ENCODE peak calls at places on chromosomes 11 and 22, in ten cellular contexts. K is right lobe of liver, S is HCEC 1CT, H is hepatocyte, C is ELF-1, G is EL, M is AG08396, Y is suprapubic skin, J is NCI-H1694 treated with DMSO at 0.1 percent for 48 hours, A is amniotic stem cell. L is an unnamed sample.

GRCh38 chr22:29883045-29883830 is at the start of gene MTMR3:
- DNase-seq in J (peak), S (peak), G (peak), C (peak), Y (peak), K (peak), H (peak), A (peak), M (peak), L (peak)

GRCh38 chr22:21641417-21641794 is 696 bp upstream of the SDF2L1 start:
- DNase-seq in A (peak), C (no peak), K (peak), H (peak), Y (no peak), J (no peak), G (peak), M (peak), S (peak), L (peak)

GRCh38 chr11:134479206-134479955 is 67.3 kb upstream of the B3GAT1 start:
- DNase-seq in G (no peak), C (no peak), J (peak), H (no peak), A (no peak), K (no peak), Y (no peak), S (no peak), M (no peak), L (no peak)

GRCh38 chr22:36409911-36410756 is 22.4 kb upstream of the MYH9 start:
- DNase-seq in C (peak), Y (peak), G (no peak), S (no peak), K (peak), H (peak), M (no peak), A (no peak), J (no peak), L (peak)

GRCh38 chr11:61693897-61694840 is 14.0 kb downstream of the DAGLA start:
- DNase-seq in K (no peak), J (peak), H (no peak), M (no peak), S (peak), C (no peak), A (no peak), G (peak), Y (no peak), L (no peak)

GRCh38 chr22:50191041-50191740 is 5.5 kb downstream of the TRABD start:
- DNase-seq in Y (no peak), J (peak), G (no peak), H (no peak), C (no peak), A (no peak), S (no peak), M (no peak), K (no peak), L (peak)

GRCh38 chr11:134488512-134488911 is 76.5 kb upstream of the B3GAT1 start:
- DNase-seq in H (no peak), Y (no peak), J (no peak), C (no peak), K (no peak), M (no peak), G (no peak), S (no peak), A (no peak), L (no peak)

GRCh38 chr22:43550024-43550620 is 138.3 kb downstream of the MPPED1 start:
- DNase-seq in Y (no peak), J (no peak), C (no peak), S (no peak), H (no peak), A (no peak), M (no peak), G (no peak), K (peak), L (no peak)

GRCh38 chr11:43830928-43831440 is 49.6 kb upstream of the ALKBH3 start:
- DNase-seq in A (peak), C (peak), H (peak), M (peak), S (peak), J (no peak), K (no peak), G (peak), Y (no peak), L (no peak)

GRCh38 chr22:48235744-48236143 is 1473.3 kb downstream of the TBC1D22A start:
- DNase-seq in S (no peak), C (no peak), G (no peak), H (no peak), K (no peak), Y (no peak), A (no peak), M (no peak), J (no peak), L (no peak)

GRCh38 chr11:111586305-111586915 is 15.8 kb upstream of the SIK2 start:
- DNase-seq in A (no peak), G (peak), J (no peak), Y (no peak), C (no peak), S (peak), K (no peak), H (peak), M (no peak), L (peak)

GRCh38 chr11:126102436-126102894 is 39.8 kb upstream of the CDON start:
- DNase-seq in H (peak), G (no peak), A (no peak), C (no peak), J (no peak), S (no peak), M (no peak), Y (no peak), K (no peak), L (peak)

GRCh38 chr22:47175761-47176359 is 413.4 kb downstream of the TBC1D22A start:
- DNase-seq in G (no peak), H (no peak), K (peak), A (no peak), M (no peak), C (no peak), S (no peak), J (no peak), Y (peak), L (no peak)

GRCh38 chr11:45025716-45026492 is 75.2 kb upstream of the TP53I11 start:
- DNase-seq in M (no peak), A (no peak), C (no peak), H (no peak), G (no peak), Y (no peak), S (no peak), J (peak), K (no peak), L (peak)

GRCh38 chr22:50160947-50161346 is 9.6 kb upstream of the PANX2 start:
- DNase-seq in H (no peak), J (no peak), G (no peak), C (no peak), K (no peak), A (no peak), S (no peak), Y (no peak), M (no peak), L (no peak)

GRCh38 chr22:46501701-46502100 is 35.7 kb downstream of the CELSR1 start:
- DNase-seq in K (no peak), H (no peak), Y (no peak), M (peak), C (no peak), A (peak), G (peak), J (no peak), S (peak), L (no peak)

GRCh38 chr11:128686745-128687177 is 7.1 kb upstream of the FLI1 start:
- DNase-seq in S (peak), C (peak), K (no peak), M (peak), H (peak), Y (no peak), J (no peak), A (no peak), G (peak), L (peak)

GRCh38 chr22:37086184-37086583 is 23.3 kb downstream of the TMPRSS6 start:
- DNase-seq in C (no peak), S (no peak), J (no peak), Y (no peak), H (no peak), M (no peak), G (no peak), A (no peak), K (no peak), L (no peak)

GRCh38 chr11:128334311-128335044 is 252.9 kb downstream of the ETS1 start:
- DNase-seq in H (peak), J (no peak), G (no peak), C (peak), A (no peak), Y (peak), S (no peak), K (peak), M (no peak), L (peak)

GRCh38 chr11:27392715-27393114 is 29.7 kb upstream of the CCDC34 start:
- DNase-seq in C (peak), Y (no peak), K (no peak), H (peak), G (peak), J (no peak), S (peak), M (peak), A (peak), L (peak)

GRCh38 chr22:47067331-47067890 is 305.0 kb downstream of the TBC1D22A start:
- DNase-seq in J (no peak), Y (peak), A (no peak), C (peak), K (peak), M (no peak), G (no peak), H (no peak), S (no peak), L (no peak)

GRCh38 chr22:48568736-48569330 is 1258.8 kb downstream of the BRD1 start:
- DNase-seq in J (no peak), C (no peak), M (no peak), H (no peak), S (no peak), K (no peak), Y (no peak), A (no peak), G (no peak), L (no peak)

GRCh38 chr11:113670149-113670829 is 35.8 kb downstream of the TMPRSS5 start:
- DNase-seq in G (no peak), J (no peak), H (no peak), K (no peak), Y (no peak), S (no peak), C (peak), A (no peak), M (no peak), L (no peak)

GRCh38 chr11:117815262-117815803 is 9.2 kb downstream of the FXYD2 start:
- DNase-seq in G (no peak), H (no peak), J (no peak), K (no peak), C (peak), M (no peak), S (no peak), A (no peak), Y (no peak), L (no peak)

GRCh38 chr11:12411806-12412727 is 34.7 kb downstream of the PARVA start:
- DNase-seq in Y (no peak), J (peak), A (peak), G (peak), S (peak), C (peak), M (peak), H (peak), K (no peak), L (peak)

GRCh38 chr11:123228489-123229163 is 33.6 kb upstream of the CLMP start:
- DNase-seq in J (no peak), Y (no peak), H (no peak), K (no peak), G (peak), A (no peak), S (no peak), M (no peak), C (peak), L (no peak)

GRCh38 chr11:34423300-34423699 is 15.4 kb upstream of the CAT start:
- DNase-seq in Y (no peak), S (no peak), M (no peak), H (no peak), A (no peak), K (no peak), J (no peak), G (no peak), C (peak), L (no peak)

GRCh38 chr11:34356576-34356917 is 1.3 kb downstream of the ABTB2 start:
- DNase-seq in A (no peak), Y (peak), K (no peak), G (peak), J (no peak), C (peak), S (no peak), M (no peak), H (peak), L (peak)

GRCh38 chr11:104581246-104581980 is 316.8 kb downstream of the CASP12 start:
- DNase-seq in K (no peak), A (no peak), S (peak), M (no peak), H (no peak), G (no peak), J (no peak), Y (no peak), C (no peak), L (no peak)

GRCh38 chr22:41526802-41527799 is 17.2 kb downstream of the POLR3H start:
- DNase-seq in G (peak), M (peak), J (no peak), Y (no peak), S (peak), C (peak), A (no peak), K (peak), H (peak), L (no peak)

GRCh38 chr11:93740031-93740801 is 1.1 kb downstream of the TAF1D start:
- DNase-seq in H (peak), S (peak), A (no peak), G (peak), Y (no peak), C (peak), J (no peak), M (peak), K (no peak), L (peak)

GRCh38 chr11:8717876-8718753 is 35.5 kb downstream of the RPL27A start:
- DNase-seq in A (peak), Y (no peak), H (peak), M (peak), J (no peak), S (peak), C (peak), K (peak), G (peak), L (no peak)

GRCh38 chr11:13169709-13170108 is 107.9 kb upstream of the BMAL1 start:
- DNase-seq in A (peak), H (no peak), G (peak), M (peak), K (no peak), S (peak), C (no peak), J (no peak), Y (no peak), L (no peak)

GRCh38 chr11:94876645-94877445 is 96.5 kb downstream of the CWC15 start:
- DNase-seq in S (peak), G (peak), A (peak), H (peak), J (no peak), K (no peak), C (peak), Y (peak), M (peak), L (peak)